ENCODE peak calls at places on chromosomes 6 and 20, in six cellular contexts. T is PC-3, M is GM23338, S is endodermal cell, H is fibroblast of the aortic adventitia, Z is bronchial epithelial cell. A is an unnamed sample.

GRCh38 chr6:38212579-38212978 is 393.1 kb downstream of the ZFAND3 start:
- DNase-seq in T (no peak), M (peak; percentile 45), S (peak; percentile 57), H (peak; percentile 22), Z (no peak), A (no peak)

GRCh38 chr6:37600287-37600916 is 97.3 kb downstream of the MDGA1 start:
- DNase-seq in T (no peak), M (peak; percentile 20), S (no peak), H (no peak), Z (no peak), A (no peak)

GRCh38 chr6:132445201-132445951 is 44.1 kb upstream of the MOXD1 start:
- DNase-seq in T (peak; percentile 89), M (peak; percentile 26), S (no peak), H (peak; percentile 86), Z (peak; percentile 84), A (no peak)

GRCh38 chr6:41709375-41709774 is 26.0 kb downstream of the TFEB start:
- DNase-seq in T (no peak), M (no peak), S (no peak), H (no peak), Z (no peak), A (no peak)

GRCh38 chr20:11891081-11891826 is 26.4 kb upstream of the BTBD3 start:
- DNase-seq in T (peak; percentile 59), M (peak; percentile 60), S (no peak), H (no peak), Z (no peak), A (no peak)

GRCh38 chr20:34978092-34978744 is 22.6 kb downstream of the MYH7B start:
- DNase-seq in T (no peak), M (no peak), S (no peak), H (no peak), Z (no peak), A (no peak)

GRCh38 chr6:107618672-107619071 is 128.8 kb downstream of the SOBP start:
- DNase-seq in T (no peak), M (peak; percentile 62), S (no peak), H (no peak), Z (no peak), A (peak; percentile 88)

GRCh38 chr6:35368038-35368887 is 25.9 kb downstream of the PPARD start:
- DNase-seq in T (peak; percentile 64), M (no peak), S (no peak), H (peak; percentile 95), Z (peak; percentile 53), A (no peak)

GRCh38 chr20:58622671-58623578 is 28.2 kb upstream of the STX16 start:
- DNase-seq in T (no peak), M (no peak), S (no peak), H (no peak), Z (no peak), A (no peak)

GRCh38 chr6:41577865-41578713 is 31.9 kb downstream of the FOXP4 start:
- DNase-seq in T (peak; percentile 89), M (peak; percentile 85), S (peak; percentile 88), H (peak; percentile 35), Z (peak; percentile 67), A (no peak)

GRCh38 chr6:149233056-149233715 is 84.3 kb upstream of the TAB2 start:
- DNase-seq in T (peak; percentile 94), M (no peak), S (peak; percentile 69), H (peak; percentile 91), Z (peak; percentile 97), A (no peak)

GRCh38 chr6:1485678-1486077 is 96.3 kb downstream of the FOXF2 start:
- DNase-seq in T (peak; percentile 94), M (no peak), S (no peak), H (peak; percentile 94), Z (peak; percentile 97), A (no peak)

GRCh38 chr20:39264506-39265172 is 302.5 kb downstream of the DHX35 start:
- DNase-seq in T (peak; percentile 78), M (peak; percentile 77), S (peak; percentile 91), H (peak; percentile 77), Z (peak; percentile 80), A (peak; percentile 7)

GRCh38 chr20:41407617-41408016 is 41.0 kb upstream of the EMILIN3 start:
- DNase-seq in T (no peak), M (no peak), S (no peak), H (no peak), Z (no peak), A (no peak)

GRCh38 chr6:24929255-24929654 is 6.5 kb downstream of the RIPOR2 start:
- DNase-seq in T (no peak), M (no peak), S (no peak), H (no peak), Z (no peak), A (peak; percentile 62)

GRCh38 chr6:31473780-31474725 is 23.9 kb upstream of the MICB start:
- DNase-seq in T (peak; percentile 85), M (no peak), S (peak; percentile 24), H (peak; percentile 74), Z (peak; percentile 87), A (no peak)

GRCh38 chr6:121732641-121733040 is 297.2 kb downstream of the GJA1 start:
- DNase-seq in T (no peak), M (no peak), S (no peak), H (peak; percentile 60), Z (no peak), A (no peak)

GRCh38 chr6:7507600-7507999 is 33.9 kb upstream of the DSP start:
- DNase-seq in T (no peak), M (no peak), S (no peak), H (no peak), Z (no peak), A (no peak)

GRCh38 chr6:66985816-66986215 is 1278.8 kb upstream of the EYS start:
- DNase-seq in T (peak; percentile 45), M (no peak), S (no peak), H (no peak), Z (no peak), A (no peak)

GRCh38 chr6:155645328-155645727 is 189.7 kb upstream of the NOX3 start:
- DNase-seq in T (peak; percentile 58), M (no peak), S (no peak), H (peak; percentile 9), Z (peak; percentile 60), A (no peak)

GRCh38 chr20:41169791-41170351 is 32.5 kb downstream of the PLCG1 start:
- DNase-seq in T (peak; percentile 76), M (no peak), S (no peak), H (peak; percentile 50), Z (peak; percentile 93), A (no peak)

DNA sequence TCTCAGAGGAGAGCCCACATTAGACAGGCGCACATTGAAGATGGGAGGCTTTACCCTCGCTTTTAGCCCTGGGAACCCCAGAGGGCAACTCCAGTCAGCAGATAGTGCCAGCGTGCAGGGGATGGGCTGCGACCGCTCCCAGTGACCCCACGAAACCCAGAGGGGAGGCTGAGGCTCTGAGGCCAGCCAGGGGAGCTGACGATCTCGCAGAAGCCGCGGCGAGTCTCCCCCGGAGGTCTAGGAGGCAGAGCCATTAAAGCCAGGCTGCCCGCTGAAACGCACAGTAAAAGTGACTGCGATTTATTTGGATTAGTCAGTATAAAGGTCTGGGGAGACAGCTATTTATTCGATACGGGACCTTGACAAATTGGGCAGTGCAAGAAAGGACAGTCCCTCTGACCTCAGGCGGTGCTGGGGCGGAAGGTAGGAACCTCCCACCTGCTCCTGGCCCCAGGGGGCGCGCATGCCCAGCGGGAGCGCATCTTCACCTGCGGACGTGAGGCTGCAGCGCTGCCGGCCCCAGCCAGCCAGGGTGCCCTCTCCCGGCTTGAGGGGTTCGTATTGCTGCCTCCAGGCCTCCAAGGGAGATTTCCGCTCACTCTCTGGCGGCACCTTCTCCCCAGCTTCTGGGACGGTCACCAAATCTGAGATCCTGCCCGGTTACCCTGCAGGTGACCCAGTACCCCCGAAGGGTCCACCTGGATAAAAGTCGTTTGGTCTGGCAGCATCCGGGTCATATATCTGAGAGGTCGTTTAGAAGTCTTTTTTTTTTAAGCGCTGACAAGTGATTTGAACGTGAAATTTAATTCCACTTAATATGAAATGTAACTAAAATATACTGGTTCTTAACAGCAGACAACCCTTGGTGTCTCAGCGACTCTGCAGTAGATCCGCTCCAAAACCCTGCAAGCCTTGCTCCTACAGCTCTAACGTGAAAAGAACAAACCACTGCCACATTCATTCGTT is 34.0 kb upstream of the TCF21 start:
- DNase-seq in T (no peak), M (peak; percentile 54), S (peak; percentile 81), H (no peak), Z (no peak), A (no peak)
- TF ChIP-seq CTCF in T (no peak), M (peak; percentile 42), S (peak; percentile 42), H (no peak), Z (peak; percentile 14), A (no peak)

GRCh38 chr6:165985926-165986646 is 181.6 kb downstream of the TBXT start:
- DNase-seq in T (no peak), M (peak; percentile 71), S (peak; percentile 66), H (no peak), Z (no peak), A (no peak)

GRCh38 chr6:165988757-165989456 is 178.7 kb downstream of the TBXT start:
- DNase-seq in T (no peak), M (peak; percentile 44), S (peak; percentile 61), H (no peak), Z (no peak), A (no peak)

GRCh38 chr6:165988306-165988756 is 179.3 kb downstream of the TBXT start:
- DNase-seq in T (no peak), M (peak; percentile 74), S (peak; percentile 79), H (no peak), Z (no peak), A (no peak)

GRCh38 chr6:165986647-165987482 is 180.8 kb downstream of the TBXT start:
- DNase-seq in T (no peak), M (peak; percentile 68), S (peak; percentile 72), H (peak; percentile 47), Z (no peak), A (no peak)

GRCh38 chr6:165987483-165988305 is 180.0 kb downstream of the TBXT start:
- DNase-seq in T (no peak), M (peak; percentile 81), S (peak; percentile 86), H (peak; percentile 88), Z (no peak), A (no peak)
- H3K4me3 ChIP-seq in T (no peak overlapping the region), M (peak overlapping the region; percentile 70), S (peak overlapping the region; percentile 80), H (peak overlapping the region; percentile 70), Z (no peak overlapping the region), A (no peak overlapping the region)

GRCh38 chr20:50711113-50711825 is 19.9 kb upstream of the RIPOR3 start:
- DNase-seq in T (peak; percentile 58), M (no peak), S (no peak), H (no peak), Z (peak; percentile 20), A (no peak)

GRCh38 chr20:50712771-50713676 is 18.4 kb upstream of the PARD6B start:
- DNase-seq in T (no peak), M (no peak), S (no peak), H (no peak), Z (no peak), A (no peak)

GRCh38 chr20:50716518-50716917 is 14.9 kb upstream of the PARD6B start:
- DNase-seq in T (no peak), M (no peak), S (no peak), H (no peak), Z (no peak), A (no peak)

GRCh38 chr20:50715694-50716093 is 15.7 kb upstream of the PARD6B start:
- DNase-seq in T (peak; percentile 59), M (no peak), S (no peak), H (no peak), Z (peak; percentile 88), A (no peak)

GRCh38 chr20:50713677-50714101 is 17.7 kb upstream of the PARD6B start:
- DNase-seq in T (peak; percentile 39), M (peak; percentile 78), S (peak; percentile 87), H (peak; percentile 75), Z (peak; percentile 25), A (no peak)
- TF ChIP-seq CTCF in T (peak; percentile 59), M (peak; percentile 80), S (peak; percentile 80), H (peak; percentile 67), Z (peak; percentile 31), A (no peak)

GRCh38 chr6:18444176-18444575 is 57.0 kb downstream of the RNF144B start:
- DNase-seq in T (no peak), M (no peak), S (no peak), H (peak; percentile 17), Z (no peak), A (no peak)
- H3K4me3 ChIP-seq in T (no peak overlapping the region), M (no peak overlapping the region), S (no peak overlapping the region), H (no peak overlapping the region), Z (no peak overlapping the region), A (no peak overlapping the region)

A was measured in GM12864.